ENCODE peak calls at places on chromosomes 2 and 18, in four cellular contexts. G is H1, T is neuronal stem cell, Z is K562. O is an unnamed sample.

GRCh38 chr2:110878150-110878549 is 145.8 kb downstream of the ACOXL start:
- DNase-seq in G (no peak), T (no peak), Z (no peak), O (no peak)

GRCh38 chr2:128422571-128422970 is 103.9 kb upstream of the HS6ST1 start:
- DNase-seq in G (no peak), T (no peak), Z (no peak), O (no peak)

GRCh38 chr2:1491751-1492150 is 78.5 kb downstream of the TPO start:
- DNase-seq in G (peak; percentile 40), T (no peak), Z (no peak), O (no peak)

GRCh38 chr2:98464772-98465310 is 20.2 kb downstream of the INPP4A start:
- DNase-seq in G (no peak), T (no peak), Z (peak; percentile 35), O (no peak)

GRCh38 chr18:1094408-1094807 is 189.7 kb downstream of the ADCYAP1 start:
- DNase-seq in G (no peak), T (no peak), Z (no peak), O (no peak)

GRCh38 chr2:63587814-63588384 is 378 bp downstream of the WDPCP start:
- DNase-seq in G (no peak), T (no peak), Z (no peak), O (no peak)

GRCh38 chr2:200863655-200864205 is 728 bp downstream of the CLK1 start:
- DNase-seq in G (no peak), T (no peak), Z (no peak), O (no peak)

GRCh38 chr2:19139386-19139785 is 219.0 kb downstream of the OSR1 start:
- DNase-seq in G (no peak), T (no peak), Z (no peak), O (no peak)

GRCh38 chr2:43174368-43175186 is 51.8 kb downstream of the ZFP36L2 start:
- DNase-seq in G (no peak), T (no peak), Z (no peak), O (no peak)

GRCh38 chr2:223247136-223247535 is 195.1 kb downstream of the KCNE4 start:
- DNase-seq in G (no peak), T (no peak), Z (peak; percentile 15), O (no peak)

GRCh38 chr2:72378737-72379346 is 231.2 kb upstream of the CYP26B1 start:
- DNase-seq in G (no peak), T (no peak), Z (no peak), O (no peak)

GRCh38 chr2:218802595-218802994 is 20.6 kb downstream of the CYP27A1 start:
- DNase-seq in G (no peak), T (no peak), Z (no peak), O (no peak)

GRCh38 chr2:218806346-218806978 is 24.5 kb downstream of the CYP27A1 start:
- DNase-seq in G (no peak), T (no peak), Z (no peak), O (peak; percentile 99)

GRCh38 chr2:218804817-218805216 is 22.9 kb downstream of the CYP27A1 start:
- DNase-seq in G (no peak), T (no peak), Z (no peak), O (no peak)

GRCh38 chr2:218807626-218808025 is 24.0 kb downstream of the PRKAG3 start:
- DNase-seq in G (no peak), T (no peak), Z (no peak), O (no peak)

GRCh38 chr2:218805627-218806026 is 23.7 kb downstream of the CYP27A1 start:
- DNase-seq in G (no peak), T (no peak), Z (no peak), O (peak; percentile 51)
- H3K9ac ChIP-seq in G (no peak overlapping the region), T (no peak overlapping the region), Z (no peak overlapping the region), O (peak overlapping the region; percentile 65)

GRCh38 chr2:61634512-61634911 is 96.4 kb upstream of the XPO1 start:
- DNase-seq in G (no peak), T (no peak), Z (no peak), O (no peak)
- H3K27ac ChIP-seq in G (no peak overlapping the region), T (no peak overlapping the region), Z (no peak overlapping the region), O (no peak overlapping the region)

GRCh38 chr18:54206447-54206846 is 18.0 kb downstream of the MBD2 start:
- DNase-seq in G (no peak), T (no peak), Z (no peak), O (no peak)

GRCh38 chr18:54205951-54206350 is 18.5 kb downstream of the MBD2 start:
- DNase-seq in G (no peak), T (no peak), Z (no peak), O (no peak)

GRCh38 chr18:54204883-54205282 is 19.6 kb downstream of the MBD2 start:
- DNase-seq in G (no peak), T (no peak), Z (no peak), O (no peak)

GRCh38 chr18:54210463-54210862 is 14.0 kb downstream of the MBD2 start:
- DNase-seq in G (no peak), T (no peak), Z (no peak), O (no peak)

GRCh38 chr18:54209471-54210180 is 14.8 kb downstream of the MBD2 start:
- DNase-seq in G (no peak), T (no peak), Z (no peak), O (no peak)
- H3K9ac ChIP-seq in G (no peak overlapping the region), T (no peak overlapping the region), Z (no peak overlapping the region), O (no peak overlapping the region)

GRCh38 chr2:11465110-11465484 is 864 bp downstream of the E2F6 start:
- DNase-seq in G (no peak), T (no peak), Z (no peak), O (no peak)

GRCh38 chr2:11467749-11468148 is 1.8 kb upstream of the E2F6 start:
- DNase-seq in G (no peak), T (no peak), Z (no peak), O (no peak)

GRCh38 chr2:11465485-11466306 is at the start of gene E2F6:
- DNase-seq in G (peak; percentile 98), T (peak; percentile 91), Z (peak; percentile 92), O (no peak)

GRCh38 chr2:11467126-11467649 is 1.2 kb upstream of the E2F6 start:
- DNase-seq in G (no peak), T (no peak), Z (peak; percentile 27), O (no peak)

DNA sequence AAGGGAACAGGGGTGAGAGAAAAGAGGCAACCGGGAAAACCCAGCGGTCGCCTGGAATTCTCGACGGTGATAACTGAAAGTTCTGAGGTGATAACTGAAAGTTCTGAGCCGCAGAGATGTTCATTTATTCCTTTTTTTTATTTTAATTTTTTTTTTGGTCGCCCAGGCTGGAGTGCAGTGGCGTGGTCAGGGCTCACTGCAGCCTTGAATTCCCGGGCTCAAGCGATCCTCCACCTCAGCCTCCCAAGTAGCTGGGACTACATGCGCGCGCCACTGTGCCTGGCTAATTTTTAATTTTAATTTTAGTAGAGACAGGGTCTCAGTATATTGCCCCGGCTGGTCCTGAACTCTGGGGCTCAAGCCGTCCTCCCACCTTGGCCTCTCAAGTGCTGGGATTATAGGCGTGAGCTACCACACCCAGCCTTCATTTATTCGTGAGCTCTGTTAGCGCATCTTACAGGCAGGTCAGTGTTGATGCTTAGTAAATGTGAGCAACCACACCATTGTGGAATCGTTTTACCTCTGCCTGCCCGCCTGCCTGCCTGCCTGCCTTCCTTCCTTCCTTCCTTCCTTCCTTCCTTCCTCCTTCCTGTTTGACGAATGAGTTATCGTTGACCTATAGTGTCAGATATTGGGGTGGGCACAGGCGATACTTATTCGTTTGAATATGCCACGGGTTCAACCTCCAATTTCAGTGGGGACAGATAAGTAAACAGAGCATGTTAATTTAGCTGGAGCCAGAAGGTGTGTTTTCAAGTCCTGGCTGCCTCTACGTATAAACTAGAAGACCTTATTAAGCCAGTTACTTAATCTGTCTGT is 555 bp upstream of the E2F6 start:
- DNase-seq in G (no peak), T (no peak), Z (peak; percentile 34), O (no peak)
- H3K27ac ChIP-seq in G (no peak overlapping the region), T (no peak overlapping the region), Z (peak overlapping the region; percentile 92), O (peak overlapping the region; percentile 49)

DNA sequence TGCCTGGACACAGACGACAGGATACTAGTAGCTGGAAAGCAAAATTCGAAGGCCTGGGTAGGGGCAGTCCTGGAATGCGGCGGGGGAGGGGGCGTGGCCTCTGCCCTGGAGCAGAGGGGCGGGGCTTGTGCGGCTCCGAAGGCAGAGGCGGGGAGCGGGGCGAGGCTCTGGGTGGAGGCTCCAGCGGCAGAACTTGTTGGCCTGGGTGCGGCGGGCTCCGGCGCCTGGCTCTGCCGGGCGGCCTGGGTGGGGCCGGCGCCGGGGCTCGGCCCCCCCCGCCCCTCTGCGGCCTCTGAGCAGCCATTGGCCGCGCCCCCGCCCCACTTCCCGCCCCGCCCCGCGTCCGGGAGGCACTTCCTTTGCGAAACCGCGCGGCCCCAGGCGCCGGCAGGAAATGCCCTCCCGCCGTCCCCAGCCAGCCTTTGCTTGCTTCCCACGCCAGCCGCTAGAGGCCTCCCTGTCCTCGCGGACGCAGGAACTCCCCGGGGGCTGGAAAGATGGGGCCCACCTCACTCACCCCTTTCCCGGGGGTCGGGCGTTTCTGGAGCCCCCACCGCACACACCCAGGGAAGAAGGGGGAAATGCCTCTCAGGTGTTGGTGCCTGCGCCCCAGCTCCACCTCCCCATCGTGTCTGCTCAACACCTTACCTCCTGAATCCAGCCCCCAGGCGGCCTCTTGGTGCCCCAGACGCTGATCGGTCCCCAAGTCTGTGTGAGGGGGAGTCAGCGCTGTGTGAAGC is 6.7 kb downstream of the CTDSP1 start:
- DNase-seq in G (peak; percentile 98), T (peak; percentile 92), Z (peak; percentile 93), O (no peak)
- H3K9ac ChIP-seq in G (peak overlapping the region; percentile 35), T (peak overlapping the region; percentile 90), Z (peak overlapping the region; percentile 89), O (peak overlapping the region; percentile 65)

GRCh38 chr18:11849845-11850747 is 1.1 kb upstream of the CHMP1B start:
- DNase-seq in G (peak; percentile 49), T (no peak), Z (peak; percentile 78), O (no peak)
- H3K27ac ChIP-seq in G (no peak overlapping the region), T (no peak overlapping the region), Z (peak overlapping the region; percentile 83), O (no peak overlapping the region)

O was measured in SK-N-MC.